ENCODE peak calls at places on chromosomes 6 and 20, in seven cellular contexts. E is HFFc6; Q is activated naive CD4-positive, alpha-beta T cell; W is amygdala; P is NCI-H774; R is cardiac muscle cell; M is naive thymus-derived CD8-positive, alpha-beta T cell. J is an unnamed sample.

GRCh38 chr6:151196571-151196970 is 43.2 kb upstream of the AKAP12 start:
- DNase-seq in E (no peak), Q (no peak), W (no peak), P (no peak), R (peak; percentile 93), M (no peak), J (no peak)

GRCh38 chr6:127255286-127255685 is 11.4 kb upstream of the RNF146 start:
- DNase-seq in E (no peak), Q (no peak), W (no peak), P (no peak), R (no peak), M (no peak), J (no peak)

GRCh38 chr6:131792091-131792496 is 15.7 kb upstream of the ENPP1 start:
- DNase-seq in E (peak; percentile 16), Q (no peak), W (no peak), P (no peak), R (no peak), M (no peak), J (no peak)

GRCh38 chr6:53103993-53104675 is 38.9 kb downstream of the FBXO9 start:
- DNase-seq in E (peak; percentile 25), Q (no peak), W (no peak), P (peak; percentile 8), R (peak; percentile 15), M (no peak), J (peak; percentile 35)

GRCh38 chr20:52731086-52731485 is 241.1 kb upstream of the TSHZ2 start:
- DNase-seq in E (no peak), Q (no peak), W (no peak), P (no peak), R (no peak), M (no peak), J (no peak)

GRCh38 chr6:162058281-162058875 is 669.2 kb downstream of the PRKN start:
- DNase-seq in E (no peak), Q (no peak), W (no peak), P (no peak), R (no peak), M (no peak), J (no peak)

GRCh38 chr6:44253307-44254101 is 3.8 kb downstream of the SLC35B2 start:
- DNase-seq in E (peak; percentile 52), Q (no peak), W (no peak), P (no peak), R (peak; percentile 50), M (no peak), J (peak; percentile 52)

GRCh38 chr20:49874601-49875116 is 40.7 kb downstream of the SPATA2 start:
- DNase-seq in E (no peak), Q (no peak), W (no peak), P (no peak), R (no peak), M (no peak), J (no peak)

GRCh38 chr6:156595481-156595880 is 181.7 kb upstream of the ARID1B start:
- DNase-seq in E (no peak), Q (no peak), W (no peak), P (no peak), R (no peak), M (no peak), J (no peak)

GRCh38 chr20:64196831-64197418 is 32.7 kb downstream of the MYT1 start:
- DNase-seq in E (no peak), Q (no peak), W (no peak), P (peak; percentile 62), R (no peak), M (no peak), J (peak; percentile 90)

GRCh38 chr6:157521665-157522335 is 140.8 kb downstream of the ZDHHC14 start:
- DNase-seq in E (no peak), Q (no peak), W (no peak), P (no peak), R (peak; percentile 25), M (no peak), J (no peak)

GRCh38 chr6:63597142-63598000 is 25.1 kb downstream of the LOC128125822 start:
- DNase-seq in E (no peak), Q (no peak), W (no peak), P (no peak), R (no peak), M (no peak), J (no peak)

GRCh38 chr6:41036601-41037000 is 2.4 kb downstream of the UNC5CL start:
- DNase-seq in E (no peak), Q (no peak), W (no peak), P (no peak), R (no peak), M (no peak), J (no peak)

GRCh38 chr6:81725127-81725526 is 27.4 kb downstream of the TENT5A start:
- DNase-seq in E (no peak), Q (no peak), W (no peak), P (no peak), R (no peak), M (no peak), J (no peak)

GRCh38 chr6:39377530-39377929 is 55.0 kb upstream of the KCNK16 start:
- DNase-seq in E (peak; percentile 3), Q (no peak), W (peak; percentile 52), P (peak; percentile 36), R (peak; percentile 88), M (no peak), J (peak; percentile 62)

GRCh38 chr20:63206878-63207277 is 9.1 kb downstream of the YTHDF1 start:
- DNase-seq in E (peak; percentile 49), Q (no peak), W (peak; percentile 40), P (no peak), R (no peak), M (no peak), J (no peak)

GRCh38 chr20:49216991-49217578 is 2.1 kb upstream of the DDX27 start:
- DNase-seq in E (peak; percentile 79), Q (peak; percentile 87), W (peak; percentile 61), P (peak; percentile 79), R (peak; percentile 94), M (peak; percentile 89), J (peak; percentile 94)

GRCh38 chr20:38278150-38278549 is 17.6 kb upstream of the KIAA1755 start:
- DNase-seq in E (no peak), Q (no peak), W (no peak), P (no peak), R (no peak), M (no peak), J (peak; percentile 91)

GRCh38 chr6:161135695-161136591 is 137.9 kb downstream of the AGPAT4 start:
- DNase-seq in E (no peak), Q (no peak), W (no peak), P (no peak), R (no peak), M (no peak), J (no peak)

GRCh38 chr20:62357681-62358080 is 9.4 kb downstream of the LAMA5 start:
- DNase-seq in E (no peak), Q (no peak), W (no peak), P (no peak), R (no peak), M (no peak), J (no peak)

GRCh38 chr6:137210903-137211302 is 8.3 kb downstream of the IFNGR1 start:
- DNase-seq in E (no peak), Q (no peak), W (no peak), P (no peak), R (peak; percentile 83), M (no peak), J (no peak)

GRCh38 chr6:148713033-148713738 is 33.6 kb upstream of the UST start:
- DNase-seq in E (no peak), Q (no peak), W (no peak), P (no peak), R (no peak), M (no peak), J (no peak)

GRCh38 chr6:74044417-74045096 is 348.6 kb downstream of the CD109 start:
- DNase-seq in E (peak; percentile 9), Q (no peak), W (no peak), P (no peak), R (peak; percentile 57), M (no peak), J (no peak)

GRCh38 chr6:149445095-149445466 is 39.7 kb downstream of the ZC3H12D start:
- DNase-seq in E (no peak), Q (no peak), W (no peak), P (no peak), R (no peak), M (no peak), J (peak; percentile 44)

GRCh38 chr6:113006494-113006893 is 659.4 kb downstream of the RFPL4B start:
- DNase-seq in E (no peak), Q (no peak), W (no peak), P (no peak), R (no peak), M (no peak), J (no peak)

GRCh38 chr20:48722002-48722731 is 105.6 kb downstream of the PREX1 start:
- DNase-seq in E (peak; percentile 51), Q (no peak), W (peak; percentile 29), P (no peak), R (peak; percentile 92), M (no peak), J (no peak)

GRCh38 chr6:15473174-15473573 is 189.7 kb downstream of the DTNBP1 start:
- DNase-seq in E (no peak), Q (no peak), W (no peak), P (no peak), R (no peak), M (no peak), J (no peak)

GRCh38 chr20:20732641-20733040 is 20.2 kb upstream of the RALGAPA2 start:
- DNase-seq in E (no peak), Q (no peak), W (no peak), P (no peak), R (no peak), M (no peak), J (peak; percentile 82)

GRCh38 chr20:48638546-48638945 is 189.3 kb downstream of the PREX1 start:
- DNase-seq in E (peak; percentile 78), Q (no peak), W (no peak), P (no peak), R (peak; percentile 54), M (no peak), J (no peak)

GRCh38 chr6:169801396-169802160 is 50.2 kb downstream of the ERMARD start:
- DNase-seq in E (no peak), Q (no peak), W (no peak), P (no peak), R (no peak), M (no peak), J (no peak)

GRCh38 chr6:100454571-100455229 is 10.0 kb downstream of the SIM1 start:
- DNase-seq in E (no peak), Q (no peak), W (no peak), P (peak; percentile 46), R (no peak), M (no peak), J (no peak)

GRCh38 chr20:4664691-4665360 is 56.9 kb upstream of the PRND start:
- DNase-seq in E (no peak), Q (no peak), W (no peak), P (no peak), R (no peak), M (no peak), J (no peak)

GRCh38 chr6:113182370-113183141 is 674.6 kb upstream of the MARCKS start:
- DNase-seq in E (peak; percentile 84), Q (no peak), W (no peak), P (peak; percentile 97), R (peak; percentile 82), M (no peak), J (peak; percentile 30)

GRCh38 chr6:153145591-153145990 is 14.5 kb upstream of the RGS17 start:
- DNase-seq in E (no peak), Q (no peak), W (no peak), P (peak; percentile 94), R (no peak), M (no peak), J (peak; percentile 69)

GRCh38 chr6:14804444-14805210 is 441.2 kb upstream of the JARID2 start:
- DNase-seq in E (peak; percentile 93), Q (no peak), W (peak; percentile 82), P (no peak), R (peak; percentile 96), M (no peak), J (peak; percentile 53)

GRCh38 chr6:6466967-6467761 is 121.4 kb upstream of the LY86 start:
- DNase-seq in E (no peak), Q (no peak), W (no peak), P (no peak), R (no peak), M (no peak), J (no peak)

GRCh38 chr6:960356-960755 is 267.4 kb upstream of the EXOC2 start:
- DNase-seq in E (no peak), Q (no peak), W (no peak), P (no peak), R (no peak), M (no peak), J (no peak)

GRCh38 chr6:73328790-73329189 is 25.3 kb downstream of the DPPA5 start:
- DNase-seq in E (no peak), Q (no peak), W (no peak), P (no peak), R (no peak), M (no peak), J (no peak)